ENCODE peak calls at places on chromosomes 11 and 22, in eight cellular contexts. M is GM23338; F is CD4-positive, alpha-beta T cell; D is stomach; E is hepatocyte; G is HCT116; N is Peyer's patch; I is right cardiac atrium. V is an unnamed sample.

GRCh38 chr11:45383229-45383628 is 97.1 kb upstream of the SYT13 start:
- DNase-seq in M (no peak), F (no peak), N (no peak), G (no peak), I (no peak), D (no peak), E (no peak), V (no peak)

GRCh38 chr11:1568451-1568911 is 3.6 kb downstream of the DUSP8 start:
- DNase-seq in M (peak; percentile 91), I (no peak), F (no peak), D (no peak), N (no peak), E (no peak), G (no peak), V (peak; percentile 20)

GRCh38 chr11:8307601-8308000 is 43.9 kb upstream of the LMO1 start:
- DNase-seq in G (no peak), E (no peak), N (no peak), M (no peak), I (no peak), D (no peak), F (no peak), V (no peak)

GRCh38 chr22:46054878-46055158 is 77.9 kb upstream of the WNT7B start:
- DNase-seq in N (no peak), D (no peak), F (no peak), I (no peak), E (no peak), G (no peak), M (no peak), V (no peak)

GRCh38 chr11:62472063-62472884 is 53.4 kb downstream of the SCGB1A1 start:
- DNase-seq in G (peak; percentile 59), M (no peak), I (no peak), N (no peak), D (no peak), E (peak; percentile 68), F (no peak), V (no peak)

GRCh38 chr22:49013707-49014106 is 814.0 kb downstream of the BRD1 start:
- DNase-seq in D (peak; percentile 13), G (no peak), I (peak; percentile 23), F (no peak), M (no peak), E (no peak), N (no peak), V (no peak)

GRCh38 chr22:45612451-45612901 is 59.2 kb upstream of the ATXN10 start:
- DNase-seq in F (no peak), N (no peak), D (no peak), M (no peak), G (no peak), I (peak; percentile 83), E (no peak), V (no peak)

GRCh38 chr11:19954899-19955298 is 205.4 kb downstream of the DBX1 start:
- DNase-seq in F (no peak), E (peak; percentile 35), M (no peak), I (no peak), D (no peak), G (no peak), N (no peak), V (no peak)

GRCh38 chr11:2314136-2314524 is 12.3 kb downstream of the TSPAN32 start:
- DNase-seq in G (no peak), I (peak; percentile 57), N (no peak), D (no peak), M (no peak), E (no peak), F (no peak), V (no peak)

GRCh38 chr11:107999759-108000455 is 8.8 kb upstream of the CUL5 start:
- DNase-seq in E (peak; percentile 71), M (peak; percentile 96), F (no peak), G (peak; percentile 74), D (no peak), N (no peak), I (no peak), V (no peak)

GRCh38 chr11:128190312-128190711 is 397.0 kb downstream of the ETS1 start:
- DNase-seq in F (peak; percentile 3), D (no peak), E (no peak), G (no peak), I (no peak), M (no peak), N (no peak), V (no peak)

GRCh38 chr11:115104851-115105453 is 399.3 kb downstream of the CADM1 start:
- DNase-seq in G (no peak), N (no peak), I (no peak), F (no peak), D (no peak), M (no peak), E (no peak), V (no peak)

GRCh38 chr22:37564111-37564711 is 3.9 kb downstream of the CDC42EP1 start:
- DNase-seq in F (no peak), N (no peak), D (no peak), G (no peak), I (no peak), M (no peak), E (no peak), V (no peak)

GRCh38 chr11:121274332-121274991 is 18.1 kb upstream of the SC5D start:
- DNase-seq in I (no peak), E (no peak), D (no peak), N (no peak), G (no peak), M (no peak), F (no peak), V (no peak)

GRCh38 chr22:48880749-48881148 is 946.9 kb downstream of the BRD1 start:
- DNase-seq in M (no peak), G (no peak), N (no peak), I (no peak), F (no peak), D (no peak), E (no peak), V (no peak)

GRCh38 chr22:46071451-46072029 is 78.8 kb upstream of the PPARA start:
- DNase-seq in M (peak; percentile 59), I (peak; percentile 97), E (peak; percentile 79), G (peak; percentile 80), F (peak; percentile 49), N (peak; percentile 50), D (peak; percentile 91), V (peak; percentile 94)

GRCh38 chr11:1073261-1073724 is 1.4 kb upstream of the MUC2 start:
- DNase-seq in I (peak; percentile 75), D (peak; percentile 88), N (no peak), M (no peak), E (peak; percentile 61), G (peak; percentile 4), F (no peak), V (peak; percentile 86)

GRCh38 chr22:27740192-27740748 is 61.3 kb downstream of the MN1 start:
- DNase-seq in M (no peak), N (no peak), G (no peak), I (no peak), D (no peak), E (no peak), F (no peak), V (no peak)

GRCh38 chr22:48357196-48357595 is 1470.5 kb downstream of the BRD1 start:
- DNase-seq in F (no peak), G (no peak), N (no peak), M (peak; percentile 52), I (no peak), E (no peak), D (no peak), V (no peak)

GRCh38 chr11:5507177-5507576 is 2.6 kb downstream of the UBQLN3 start:
- DNase-seq in F (no peak), I (no peak), N (no peak), D (no peak), E (no peak), M (peak; percentile 15), G (no peak), V (no peak)

GRCh38 chr22:36291831-36292740 is 39.2 kb downstream of the APOL1 start:
- DNase-seq in N (no peak), M (no peak), E (no peak), D (no peak), G (no peak), F (no peak), I (no peak), V (no peak)

GRCh38 chr11:71500601-71501021 is 26.5 kb upstream of the KRTAP5-7 start:
- DNase-seq in G (peak; percentile 2), N (no peak), M (no peak), E (no peak), I (peak; percentile 79), D (peak; percentile 30), F (no peak), V (peak; percentile 34)

GRCh38 chr22:48680601-48681000 is 1147.1 kb downstream of the BRD1 start:
- DNase-seq in G (no peak), E (no peak), N (no peak), M (no peak), D (no peak), I (peak; percentile 48), F (no peak), V (no peak)

GRCh38 chr22:47446331-47446730 is 683.9 kb downstream of the TBC1D22A start:
- DNase-seq in D (no peak), E (no peak), M (no peak), G (no peak), I (no peak), N (no peak), F (no peak), V (peak; percentile 1)

GRCh38 chr11:18540207-18541009 is 13.7 kb upstream of the TSG101 start:
- DNase-seq in E (peak; percentile 53), G (no peak), M (peak; percentile 48), D (no peak), F (no peak), N (no peak), I (no peak), V (no peak)

GRCh38 chr11:78564037-78564888 is 10.4 kb downstream of the NARS2 start:
- DNase-seq in F (peak; percentile 14), M (peak; percentile 84), D (no peak), G (peak; percentile 51), E (peak; percentile 81), I (no peak), N (peak; percentile 52), V (peak; percentile 68)

GRCh38 chr11:12235945-12236743 is 125.8 kb downstream of the MICAL2 start:
- DNase-seq in I (no peak), G (peak; percentile 32), D (peak; percentile 44), M (peak; percentile 73), N (no peak), F (no peak), E (peak; percentile 62), V (no peak)

GRCh38 chr11:118622376-118623290 is 15.2 kb downstream of the PHLDB1 start:
- DNase-seq in F (no peak), G (peak; percentile 68), E (no peak), D (no peak), N (no peak), M (no peak), I (peak; percentile 83), V (no peak)
- H3K27ac ChIP-seq in F (no peak overlapping the region), G (peak overlapping the region; percentile 96), E (peak overlapping the region; percentile 96), D (peak overlapping the region; percentile 80), N (peak overlapping the region; percentile 81), M (no peak overlapping the region), I (peak overlapping the region; percentile 84), V (peak overlapping the region; percentile 50)

GRCh38 chr11:96696736-96697135 is 306.9 kb downstream of the JRKL start:
- DNase-seq in D (no peak), N (no peak), G (no peak), E (no peak), F (no peak), M (peak; percentile 60), I (no peak), V (no peak)
- H3K27ac ChIP-seq in D (no peak overlapping the region), N (no peak overlapping the region), G (no peak overlapping the region), E (no peak overlapping the region), F (no peak overlapping the region), M (no peak overlapping the region), I (no peak overlapping the region), V (no peak overlapping the region)

GRCh38 chr11:86802146-86802545 is 1.8 kb downstream of the PRSS23 start:
- DNase-seq in I (no peak), N (no peak), M (no peak), D (no peak), F (no peak), E (no peak), G (no peak), V (no peak)
- H3K27ac ChIP-seq in I (no peak overlapping the region), N (peak overlapping the region; percentile 16), M (no peak overlapping the region), D (peak overlapping the region; percentile 84), F (no peak overlapping the region), E (peak overlapping the region; percentile 66), G (no peak overlapping the region), V (no peak overlapping the region)

GRCh38 chr22:29275819-29276565 is 7.9 kb downstream of the EWSR1 start:
- DNase-seq in M (no peak), E (no peak), N (no peak), I (no peak), D (no peak), F (no peak), G (no peak), V (no peak)
- H3K27ac ChIP-seq in M (no peak overlapping the region), E (peak overlapping the region; percentile 7), N (no peak overlapping the region), I (no peak overlapping the region), D (no peak overlapping the region), F (no peak overlapping the region), G (no peak overlapping the region), V (peak overlapping the region; percentile 13)